ENCODE peak calls at places on chromosomes 13 and 19, in ten cellular contexts. One of them, this sample, is unnamed.

GRCh38 chr19:42091300-42092266 is 15.6 kb downstream of the ZNF574 start:
- DNase-seq in GM23338: no peak
- DNase-seq in astrocyte of the spinal cord: no peak
- DNase-seq in AG09309: no peak
- DNase-seq in astrocyte: no peak
- DNase-seq in CD8-positive, alpha-beta memory T cell: no peak
- DNase-seq in IMR-90: peak
- DNase-seq in mucosa of descending colon: peak
- DNase-seq in AG04450: no peak
- DNase-seq in heart left ventricle: no peak
- DNase-seq in this sample: no peak

GRCh38 chr13:65597839-65598818 is 1632.0 kb downstream of the PCDH9 start:
- DNase-seq in GM23338: no peak
- DNase-seq in astrocyte of the spinal cord: peak
- DNase-seq in AG09309: peak
- DNase-seq in astrocyte: peak
- DNase-seq in CD8-positive, alpha-beta memory T cell: no peak
- DNase-seq in IMR-90: peak
- DNase-seq in mucosa of descending colon: no peak
- DNase-seq in AG04450: peak
- DNase-seq in heart left ventricle: no peak
- DNase-seq in this sample: peak

GRCh38 chr13:113661506-113661905 is 3.5 kb upstream of the ATP4B start:
- DNase-seq in GM23338: no peak
- DNase-seq in astrocyte of the spinal cord: no peak
- DNase-seq in AG09309: no peak
- DNase-seq in astrocyte: no peak
- DNase-seq in CD8-positive, alpha-beta memory T cell: no peak
- DNase-seq in IMR-90: no peak
- DNase-seq in mucosa of descending colon: no peak
- DNase-seq in AG04450: no peak
- DNase-seq in heart left ventricle: no peak
- DNase-seq in this sample: no peak

GRCh38 chr19:16202320-16203255 is 4.9 kb downstream of the AP1M1 start:
- DNase-seq in GM23338: no peak
- DNase-seq in astrocyte of the spinal cord: peak
- DNase-seq in AG09309: no peak
- DNase-seq in astrocyte: peak
- DNase-seq in CD8-positive, alpha-beta memory T cell: no peak
- DNase-seq in IMR-90: no peak
- DNase-seq in mucosa of descending colon: no peak
- DNase-seq in AG04450: no peak
- DNase-seq in heart left ventricle: no peak
- DNase-seq in this sample: no peak

GRCh38 chr13:98098511-98098910 is 44.4 kb upstream of the FARP1 start:
- DNase-seq in GM23338: no peak
- DNase-seq in astrocyte of the spinal cord: peak
- DNase-seq in AG09309: peak
- DNase-seq in astrocyte: peak
- DNase-seq in CD8-positive, alpha-beta memory T cell: no peak
- DNase-seq in IMR-90: peak
- DNase-seq in mucosa of descending colon: no peak
- DNase-seq in AG04450: peak
- DNase-seq in heart left ventricle: no peak
- DNase-seq in this sample: peak

GRCh38 chr19:40640744-40641143 is 39.6 kb downstream of the LTBP4 start:
- DNase-seq in GM23338: no peak
- DNase-seq in astrocyte of the spinal cord: no peak
- DNase-seq in AG09309: no peak
- DNase-seq in astrocyte: peak
- DNase-seq in CD8-positive, alpha-beta memory T cell: no peak
- DNase-seq in IMR-90: peak
- DNase-seq in mucosa of descending colon: no peak
- DNase-seq in AG04450: no peak
- DNase-seq in heart left ventricle: peak
- DNase-seq in this sample: no peak

GRCh38 chr13:31945202-31945978 is 86.2 kb upstream of the FRY start:
- DNase-seq in GM23338: peak
- DNase-seq in astrocyte of the spinal cord: peak
- DNase-seq in AG09309: peak
- DNase-seq in astrocyte: peak
- DNase-seq in CD8-positive, alpha-beta memory T cell: no peak
- DNase-seq in IMR-90: peak
- DNase-seq in mucosa of descending colon: peak
- DNase-seq in AG04450: no peak
- DNase-seq in heart left ventricle: peak
- DNase-seq in this sample: peak

GRCh38 chr13:27182844-27183497 is 11.4 kb upstream of the USP12 start:
- DNase-seq in GM23338: no peak
- DNase-seq in astrocyte of the spinal cord: peak
- DNase-seq in AG09309: peak
- DNase-seq in astrocyte: peak
- DNase-seq in CD8-positive, alpha-beta memory T cell: no peak
- DNase-seq in IMR-90: peak
- DNase-seq in mucosa of descending colon: no peak
- DNase-seq in AG04450: no peak
- DNase-seq in heart left ventricle: peak
- DNase-seq in this sample: peak

GRCh38 chr19:3536429-3537100 is 2.4 kb upstream of the TEKTIP1 start:
- DNase-seq in GM23338: no peak
- DNase-seq in astrocyte of the spinal cord: no peak
- DNase-seq in AG09309: no peak
- DNase-seq in astrocyte: no peak
- DNase-seq in CD8-positive, alpha-beta memory T cell: no peak
- DNase-seq in IMR-90: no peak
- DNase-seq in mucosa of descending colon: no peak
- DNase-seq in AG04450: no peak
- DNase-seq in heart left ventricle: no peak
- DNase-seq in this sample: no peak

GRCh38 chr19:3538258-3538929 is 580 bp upstream of the TEKTIP1 start:
- DNase-seq in GM23338: no peak
- DNase-seq in astrocyte of the spinal cord: no peak
- DNase-seq in AG09309: no peak
- DNase-seq in astrocyte: no peak
- DNase-seq in CD8-positive, alpha-beta memory T cell: no peak
- DNase-seq in IMR-90: no peak
- DNase-seq in mucosa of descending colon: no peak
- DNase-seq in AG04450: no peak
- DNase-seq in heart left ventricle: no peak
- DNase-seq in this sample: no peak

GRCh38 chr19:3535235-3535921 is 3.6 kb upstream of the TEKTIP1 start:
- DNase-seq in GM23338: no peak
- DNase-seq in astrocyte of the spinal cord: no peak
- DNase-seq in AG09309: no peak
- DNase-seq in astrocyte: no peak
- DNase-seq in CD8-positive, alpha-beta memory T cell: no peak
- DNase-seq in IMR-90: no peak
- DNase-seq in mucosa of descending colon: no peak
- DNase-seq in AG04450: no peak
- DNase-seq in heart left ventricle: no peak
- DNase-seq in this sample: no peak

GRCh38 chr19:3537438-3538240 is 1.3 kb upstream of the TEKTIP1 start:
- DNase-seq in GM23338: no peak
- DNase-seq in astrocyte of the spinal cord: no peak
- DNase-seq in AG09309: no peak
- DNase-seq in astrocyte: no peak
- DNase-seq in CD8-positive, alpha-beta memory T cell: no peak
- DNase-seq in IMR-90: no peak
- DNase-seq in mucosa of descending colon: no peak
- DNase-seq in AG04450: no peak
- DNase-seq in heart left ventricle: no peak
- DNase-seq in this sample: no peak

GRCh38 chr19:3537101-3537437 is 1.9 kb upstream of the TEKTIP1 start:
- DNase-seq in GM23338: no peak
- DNase-seq in astrocyte of the spinal cord: no peak
- DNase-seq in AG09309: no peak
- DNase-seq in astrocyte: no peak
- DNase-seq in CD8-positive, alpha-beta memory T cell: no peak
- DNase-seq in IMR-90: no peak
- DNase-seq in mucosa of descending colon: no peak
- DNase-seq in AG04450: no peak
- DNase-seq in heart left ventricle: no peak
- DNase-seq in this sample: no peak
- H3K4me3 ChIP-seq in GM23338: no peak
- H3K4me3 ChIP-seq in astrocyte of the spinal cord: no peak
- H3K4me3 ChIP-seq in AG09309: no peak
- H3K4me3 ChIP-seq in astrocyte: no peak
- H3K4me3 ChIP-seq in CD8-positive, alpha-beta memory T cell: no peak
- H3K4me3 ChIP-seq in IMR-90: no peak
- H3K4me3 ChIP-seq in mucosa of descending colon: no peak
- H3K4me3 ChIP-seq in AG04450: no peak
- H3K4me3 ChIP-seq in heart left ventricle: no peak
- H3K4me3 ChIP-seq in this sample: no peak

DNA sequence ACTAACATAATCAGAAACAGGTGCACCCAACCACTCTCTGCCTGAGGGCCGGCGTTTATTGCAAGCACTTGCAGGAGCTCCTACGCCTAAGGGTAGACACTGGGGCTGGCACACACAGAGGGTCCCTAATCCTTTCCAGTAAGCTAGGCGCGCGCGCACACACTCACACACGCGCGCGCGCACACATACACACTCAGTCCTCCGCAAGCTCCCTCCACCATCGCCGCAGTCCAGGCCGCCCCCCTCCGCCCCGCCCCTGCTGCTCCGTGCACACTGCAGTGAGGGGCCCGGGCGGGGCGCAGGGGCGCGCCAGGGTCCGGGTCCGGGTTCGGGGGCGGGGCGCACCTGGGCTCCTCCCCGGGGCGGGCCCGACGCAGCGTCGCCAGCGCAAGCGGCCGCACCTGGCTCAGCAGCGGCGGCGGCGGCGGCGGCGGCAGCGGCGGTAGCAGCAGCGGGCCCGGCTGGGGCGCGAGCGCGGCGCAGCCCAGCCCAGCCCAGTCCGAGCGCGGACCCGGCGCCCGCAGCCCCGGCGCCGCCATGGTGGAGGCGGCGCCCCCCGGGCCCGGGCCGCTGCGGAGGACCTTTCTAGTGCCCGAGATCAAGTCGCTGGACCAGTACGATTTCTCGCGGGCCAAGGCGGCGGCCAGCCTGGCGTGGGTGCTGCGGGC is at the start of gene CAMSAP3:
- DNase-seq in GM23338: peak
- DNase-seq in astrocyte of the spinal cord: no peak
- DNase-seq in AG09309: no peak
- DNase-seq in astrocyte: no peak
- DNase-seq in CD8-positive, alpha-beta memory T cell: peak
- DNase-seq in IMR-90: no peak
- DNase-seq in mucosa of descending colon: peak
- DNase-seq in AG04450: no peak
- DNase-seq in heart left ventricle: no peak
- DNase-seq in this sample: no peak
- H3K4me3 ChIP-seq in GM23338: peak
- H3K4me3 ChIP-seq in astrocyte of the spinal cord: peak
- H3K4me3 ChIP-seq in AG09309: no peak
- H3K4me3 ChIP-seq in astrocyte: no peak
- H3K4me3 ChIP-seq in CD8-positive, alpha-beta memory T cell: no peak
- H3K4me3 ChIP-seq in IMR-90: peak
- H3K4me3 ChIP-seq in mucosa of descending colon: peak
- H3K4me3 ChIP-seq in AG04450: no peak
- H3K4me3 ChIP-seq in heart left ventricle: peak
- H3K4me3 ChIP-seq in this sample: peak

GRCh38 chr13:109870281-109871017 is 84.1 kb upstream of the IRS2 start:
- DNase-seq in GM23338: no peak
- DNase-seq in astrocyte of the spinal cord: no peak
- DNase-seq in AG09309: no peak
- DNase-seq in astrocyte: no peak
- DNase-seq in CD8-positive, alpha-beta memory T cell: no peak
- DNase-seq in IMR-90: no peak
- DNase-seq in mucosa of descending colon: no peak
- DNase-seq in AG04450: no peak
- DNase-seq in heart left ventricle: no peak
- DNase-seq in this sample: no peak
- H3K4me3 ChIP-seq in GM23338: no peak
- H3K4me3 ChIP-seq in astrocyte of the spinal cord: peak
- H3K4me3 ChIP-seq in AG09309: no peak
- H3K4me3 ChIP-seq in astrocyte: no peak
- H3K4me3 ChIP-seq in CD8-positive, alpha-beta memory T cell: no peak
- H3K4me3 ChIP-seq in IMR-90: no peak
- H3K4me3 ChIP-seq in mucosa of descending colon: no peak
- H3K4me3 ChIP-seq in AG04450: no peak
- H3K4me3 ChIP-seq in heart left ventricle: peak
- H3K4me3 ChIP-seq in this sample: no peak

GRCh38 chr19:5801796-5802616 is 2.9 kb upstream of the NRTN start:
- DNase-seq in GM23338: peak
- DNase-seq in astrocyte of the spinal cord: peak
- DNase-seq in AG09309: no peak
- DNase-seq in astrocyte: no peak
- DNase-seq in CD8-positive, alpha-beta memory T cell: no peak
- DNase-seq in IMR-90: peak
- DNase-seq in mucosa of descending colon: no peak
- DNase-seq in AG04450: no peak
- DNase-seq in heart left ventricle: no peak
- DNase-seq in this sample: no peak

GRCh38 chr19:5805465-5806132 is 732 bp downstream of the NRTN start:
- DNase-seq in GM23338: peak
- DNase-seq in astrocyte of the spinal cord: peak
- DNase-seq in AG09309: no peak
- DNase-seq in astrocyte: no peak
- DNase-seq in CD8-positive, alpha-beta memory T cell: peak
- DNase-seq in IMR-90: peak
- DNase-seq in mucosa of descending colon: peak
- DNase-seq in AG04450: no peak
- DNase-seq in heart left ventricle: peak
- DNase-seq in this sample: no peak

GRCh38 chr19:5803441-5803751 is 1.5 kb upstream of the NRTN start:
- DNase-seq in GM23338: no peak
- DNase-seq in astrocyte of the spinal cord: no peak
- DNase-seq in AG09309: no peak
- DNase-seq in astrocyte: no peak
- DNase-seq in CD8-positive, alpha-beta memory T cell: no peak
- DNase-seq in IMR-90: no peak
- DNase-seq in mucosa of descending colon: no peak
- DNase-seq in AG04450: no peak
- DNase-seq in heart left ventricle: no peak
- DNase-seq in this sample: no peak

GRCh38 chr19:5804516-5805464 is at the start of gene NRTN:
- DNase-seq in GM23338: peak
- DNase-seq in astrocyte of the spinal cord: no peak
- DNase-seq in AG09309: no peak
- DNase-seq in astrocyte: no peak
- DNase-seq in CD8-positive, alpha-beta memory T cell: peak
- DNase-seq in IMR-90: no peak
- DNase-seq in mucosa of descending colon: peak
- DNase-seq in AG04450: no peak
- DNase-seq in heart left ventricle: peak
- DNase-seq in this sample: no peak

DNA sequence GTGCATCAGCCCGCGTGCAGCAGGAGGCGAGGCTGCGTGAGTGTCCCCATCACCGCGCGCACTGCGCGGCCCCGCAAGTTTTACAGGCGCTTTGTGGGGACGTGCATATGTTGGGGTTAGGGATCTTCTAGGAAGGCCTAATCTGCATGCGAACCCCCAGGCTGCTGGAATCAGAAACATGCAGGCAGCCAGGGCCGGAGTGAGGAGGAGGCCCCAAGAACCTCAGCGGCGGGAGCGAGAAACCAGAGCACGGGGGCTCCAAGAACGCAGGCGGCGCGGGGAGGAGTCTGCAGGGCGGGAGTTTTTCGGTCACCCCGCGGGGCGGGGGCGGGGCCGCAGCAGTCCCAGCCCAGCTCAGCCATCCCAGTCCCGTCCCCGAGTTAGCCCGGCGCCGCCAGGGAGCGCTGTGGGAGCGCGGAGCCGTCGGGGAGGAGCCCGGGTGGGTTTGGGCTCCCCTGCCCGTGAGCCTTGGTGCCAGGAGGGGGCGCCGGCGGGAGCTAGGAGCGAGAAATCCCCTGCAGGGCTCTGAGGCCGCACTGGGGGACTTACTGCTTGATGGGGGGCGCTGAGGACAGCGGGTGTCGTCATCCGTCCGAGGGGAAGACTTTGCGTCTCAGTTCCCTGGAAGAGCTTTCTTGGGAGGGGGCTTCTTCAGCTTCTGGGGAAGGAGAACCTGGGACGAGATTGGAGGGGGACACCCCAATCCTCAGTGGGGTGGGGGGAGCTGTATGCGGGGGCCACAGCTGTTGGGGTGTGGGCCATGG is 933 bp upstream of the NRTN start:
- DNase-seq in GM23338: peak
- DNase-seq in astrocyte of the spinal cord: peak
- DNase-seq in AG09309: no peak
- DNase-seq in astrocyte: peak
- DNase-seq in CD8-positive, alpha-beta memory T cell: peak
- DNase-seq in IMR-90: peak
- DNase-seq in mucosa of descending colon: peak
- DNase-seq in AG04450: peak
- DNase-seq in heart left ventricle: peak
- DNase-seq in this sample: peak
- H3K4me3 ChIP-seq in GM23338: peak
- H3K4me3 ChIP-seq in astrocyte of the spinal cord: peak
- H3K4me3 ChIP-seq in AG09309: peak
- H3K4me3 ChIP-seq in astrocyte: peak
- H3K4me3 ChIP-seq in CD8-positive, alpha-beta memory T cell: peak
- H3K4me3 ChIP-seq in IMR-90: peak
- H3K4me3 ChIP-seq in mucosa of descending colon: no peak
- H3K4me3 ChIP-seq in AG04450: peak
- H3K4me3 ChIP-seq in heart left ventricle: peak
- H3K4me3 ChIP-seq in this sample: peak